ENCODE peak calls at places on chromosomes 11 and 22, in nine cellular contexts. W is PC-3, E is MM.1S, V is neural progenitor cell, Q is OCI-LY7, T is GM23248, Y is hepatocyte, I is GM23338, P is SK-N-SH. N is an unnamed sample.

GRCh38 chr22:25141994-25142620 is 57.6 kb upstream of the CRYBB3 start:
- DNase-seq in W (no peak), E (no peak), V (peak; percentile 70), Q (no peak), T (no peak), Y (no peak), I (peak; percentile 78), P (peak; percentile 60), N (no peak)

GRCh38 chr11:64007629-64008282 is 21.5 kb downstream of the OTUB1 start:
- DNase-seq in W (no peak), E (no peak), V (peak; percentile 87), Q (no peak), T (peak; percentile 84), Y (peak; percentile 85), I (peak; percentile 95), P (peak; percentile 91), N (peak; percentile 54)

GRCh38 chr11:65357856-65358356 is 3.4 kb downstream of the TIGD3 start:
- DNase-seq in W (no peak), E (no peak), V (no peak), Q (no peak), T (peak; percentile 21), Y (peak; percentile 85), I (no peak), P (no peak), N (no peak)

GRCh38 chr11:72982286-72982685 is 159.8 kb downstream of the FCHSD2 start:
- DNase-seq in W (no peak), E (no peak), V (no peak), Q (no peak), T (no peak), Y (no peak), I (no peak), P (no peak), N (no peak)

GRCh38 chr22:44018594-44018993 is 5.5 kb upstream of the PARVB start:
- DNase-seq in W (no peak), E (no peak), V (no peak), Q (no peak), T (no peak), Y (no peak), I (no peak), P (no peak), N (no peak)

GRCh38 chr11:43359432-43359818 is 705 bp downstream of the TTC17 start:
- DNase-seq in W (peak; percentile 23), E (peak; percentile 59), V (no peak), Q (peak; percentile 63), T (peak; percentile 69), Y (peak; percentile 52), I (peak; percentile 45), P (peak; percentile 51), N (no peak)

GRCh38 chr11:102121329-102121728 is 11.1 kb downstream of the YAP1 start:
- DNase-seq in W (no peak), E (no peak), V (no peak), Q (no peak), T (peak; percentile 34), Y (no peak), I (no peak), P (no peak), N (no peak)

GRCh38 chr22:44965171-44965570 is 44.6 kb downstream of the PHF21B start:
- DNase-seq in W (no peak), E (no peak), V (no peak), Q (no peak), T (no peak), Y (no peak), I (no peak), P (no peak), N (no peak)

GRCh38 chr11:126357055-126357962 is 1.8 kb downstream of the ST3GAL4 start:
- DNase-seq in W (no peak), E (no peak), V (no peak), Q (no peak), T (peak; percentile 81), Y (no peak), I (no peak), P (no peak), N (no peak)

GRCh38 chr11:113296447-113297205 is 17.8 kb upstream of the TTC12 start:
- DNase-seq in W (no peak), E (peak; percentile 61), V (no peak), Q (no peak), T (no peak), Y (no peak), I (peak; percentile 19), P (no peak), N (no peak)

DNA sequence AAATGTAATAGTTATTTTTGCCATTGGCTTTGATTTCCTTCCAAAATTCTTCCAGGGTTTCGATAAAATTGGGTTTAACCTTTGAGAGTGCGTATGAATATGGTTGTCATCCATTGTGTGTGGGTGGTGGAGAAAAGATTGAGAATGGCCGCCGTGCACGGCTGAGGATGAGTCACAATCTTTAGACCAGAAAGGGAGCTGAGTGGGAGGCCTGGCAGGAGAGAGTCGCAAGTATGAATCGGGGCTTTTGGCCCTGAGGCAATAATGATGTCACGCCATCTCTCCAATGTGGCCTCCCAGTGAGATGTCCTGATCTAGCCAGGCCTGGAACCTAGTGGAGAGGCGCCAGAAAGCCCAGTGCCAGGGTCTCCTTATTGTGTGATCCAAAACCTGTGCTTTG is 33.1 kb upstream of the SMPD1 start:
- DNase-seq in W (peak; percentile 63), E (no peak), V (no peak), Q (no peak), T (peak; percentile 99), Y (peak; percentile 35), I (no peak), P (no peak), N (peak; percentile 22)
- TF ChIP-seq EZH2phosphoT487 in W (no peak), E (no peak), V (no peak), Q (no peak), T (no peak), Y (no peak), I (no peak), P (no peak), N (no peak)

DNA sequence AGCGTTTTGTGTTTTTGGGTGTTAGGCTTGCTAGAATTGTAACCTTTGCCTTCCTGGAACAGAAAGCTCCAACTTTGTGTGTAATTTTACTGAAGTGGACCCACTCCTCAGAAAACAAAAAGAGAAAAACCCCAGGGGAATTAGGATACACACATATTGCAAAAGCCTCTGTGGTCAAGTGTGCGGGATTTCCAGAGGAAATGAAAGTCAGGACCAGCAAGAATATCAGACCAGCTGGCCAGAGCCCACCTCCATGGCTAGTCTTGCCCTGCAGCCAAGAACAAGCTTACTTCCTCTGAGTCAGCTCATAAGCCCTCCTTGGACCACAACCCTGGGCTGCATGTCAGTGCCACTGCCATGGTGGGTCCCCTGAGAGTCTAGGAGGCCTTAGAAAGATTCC is 37.0 kb upstream of the FTH1 start:
- DNase-seq in W (peak; percentile 38), E (no peak), V (no peak), Q (no peak), T (peak; percentile 47), Y (no peak), I (no peak), P (no peak), N (no peak)
- TF ChIP-seq EZH2phosphoT487 in W (no peak), E (no peak), V (no peak), Q (no peak), T (no peak), Y (no peak), I (no peak), P (no peak), N (no peak)

DNA sequence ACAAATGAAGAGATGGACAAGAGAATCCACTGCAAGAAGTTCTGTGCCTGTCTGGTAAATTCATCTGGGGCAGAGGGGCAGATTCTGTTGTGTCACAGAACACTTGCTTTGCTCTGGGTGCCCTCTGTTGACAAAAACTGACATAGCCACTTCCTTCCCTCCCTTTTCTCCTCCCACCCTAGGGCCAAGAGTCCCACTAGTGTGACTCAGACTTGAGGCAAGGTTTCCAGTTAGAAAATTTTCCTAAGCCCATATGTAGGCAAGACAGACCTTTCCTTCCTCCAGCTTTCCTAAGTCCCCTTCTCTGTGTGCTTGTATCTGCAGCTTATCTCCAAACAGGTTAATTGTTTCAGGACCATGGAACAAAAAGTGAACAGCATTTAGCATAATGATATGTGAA is 106.8 kb downstream of the RBFOX2 start:
- DNase-seq in W (peak; percentile 84), E (peak; percentile 75), V (peak; percentile 73), Q (peak; percentile 86), T (peak; percentile 95), Y (peak; percentile 87), I (peak; percentile 77), P (peak; percentile 49), N (peak; percentile 76)
- TF ChIP-seq EZH2phosphoT487 in W (no peak), E (no peak), V (no peak), Q (no peak), T (no peak), Y (no peak), I (no peak), P (no peak), N (no peak)

DNA sequence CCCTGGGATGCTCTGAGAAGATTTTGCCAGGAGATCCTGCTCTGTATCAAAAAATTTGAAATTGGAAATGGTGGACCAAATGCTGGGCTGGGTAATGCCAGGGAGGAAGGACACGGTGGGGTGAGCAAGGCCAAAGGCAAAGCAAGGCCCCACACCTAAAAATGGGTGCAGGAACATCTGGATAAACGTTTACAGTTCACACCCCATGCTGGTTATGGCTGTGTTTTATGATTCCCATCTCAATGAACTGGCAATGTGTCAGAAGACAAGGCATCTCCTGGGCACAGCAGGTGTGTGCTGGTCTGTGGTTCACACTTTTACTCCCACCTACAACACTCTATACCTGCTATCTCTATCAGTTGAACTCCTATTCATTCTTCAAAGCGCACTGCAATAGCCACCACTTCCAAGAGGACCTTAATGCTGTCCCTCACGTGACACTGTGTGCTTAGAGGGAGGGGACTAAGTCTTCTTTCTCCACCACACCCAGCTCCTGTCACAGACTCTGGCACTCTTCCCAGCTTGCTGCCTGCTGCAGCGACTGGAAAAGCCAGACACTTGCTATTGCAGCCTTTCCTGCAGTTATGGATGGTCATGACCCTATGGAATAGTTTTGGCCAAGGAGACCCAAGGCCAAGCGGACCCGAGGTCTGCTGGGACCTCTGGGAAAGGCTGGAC is 277.5 kb downstream of the CTTN start:
- DNase-seq in W (peak; percentile 41), E (no peak), V (no peak), Q (no peak), T (peak; percentile 7), Y (peak; percentile 68), I (no peak), P (no peak), N (peak; percentile 12)
- TF ChIP-seq EZH2phosphoT487 in W (no peak), E (no peak), V (no peak), Q (no peak), T (no peak), Y (no peak), I (no peak), P (no peak), N (no peak)

DNA sequence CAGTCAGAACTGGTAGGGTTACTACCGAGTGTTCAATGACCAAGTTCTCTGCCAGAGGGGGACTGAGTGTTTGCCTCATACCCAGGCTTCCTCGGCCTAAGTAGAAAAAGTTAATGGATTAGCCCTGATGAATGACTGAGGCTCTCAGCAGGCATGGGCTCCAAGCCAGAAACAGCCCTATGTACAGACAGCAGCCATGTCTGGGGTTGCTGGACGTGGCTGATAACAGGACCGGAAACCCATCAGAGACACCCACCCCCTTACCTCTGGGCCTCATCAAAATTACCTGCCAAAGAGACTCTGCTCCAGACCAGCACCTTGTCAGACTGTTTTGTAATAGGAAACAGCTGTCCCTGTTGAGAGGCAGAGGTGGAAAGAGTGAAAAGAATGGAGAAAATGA is 351.4 kb downstream of the ETS1 start:
- DNase-seq in W (no peak), E (no peak), V (no peak), Q (no peak), T (no peak), Y (peak; percentile 31), I (no peak), P (peak; percentile 87), N (no peak)
- TF ChIP-seq EZH2phosphoT487 in W (no peak), E (no peak), V (no peak), Q (no peak), T (no peak), Y (no peak), I (no peak), P (no peak), N (no peak)

N was measured in HCT116.